ENCODE peak calls at places on chromosomes 2 and 18, in five cellular contexts. D is upper lobe of right lung, P is Peyer's patch, V is prostate gland, K is left ventricle myocardium inferior. R is an unnamed sample. For H3K27me3, the result is how much of the 10 kb centered on the place peaks cover.

GRCh38 chr2:154882725-154883124 is 184.2 kb downstream of the KCNJ3 start:
- DNase-seq in P (no peak), D (no peak), V (no peak), K (no peak), R (no peak)

GRCh38 chr2:49271060-49271665 is 116.8 kb upstream of the FSHR start:
- DNase-seq in D (no peak), K (no peak), V (no peak), P (no peak), R (no peak)

GRCh38 chr18:39434223-39434622 is 1868.6 kb upstream of the CELF4 start:
- DNase-seq in V (no peak), D (no peak), P (no peak), K (no peak), R (no peak)

GRCh38 chr2:10332402-10333246 is 29.9 kb downstream of the HPCAL1 start:
- DNase-seq in D (no peak), K (no peak), V (no peak), P (no peak), R (no peak)

GRCh38 chr2:3256655-3257054 is 121.0 kb downstream of the EIPR1 start:
- DNase-seq in K (no peak), V (no peak), P (no peak), D (no peak), R (no peak)

GRCh38 chr2:100196786-100197494 is 54.5 kb upstream of the AFF3 start:
- DNase-seq in P (no peak), V (peak), K (no peak), D (peak), R (no peak)

GRCh38 chr2:225756198-225756597 is 356.7 kb downstream of the NYAP2 start:
- DNase-seq in D (no peak), P (no peak), V (no peak), K (no peak), R (no peak)

GRCh38 chr2:66575625-66576371 is 140.9 kb downstream of the MEIS1 start:
- DNase-seq in P (peak), D (peak), K (peak), V (no peak), R (peak)

GRCh38 chr2:97998431-97998830 is 2.7 kb upstream of the TMEM131 start:
- DNase-seq in V (no peak), D (no peak), K (no peak), P (no peak), R (no peak)

DNA sequence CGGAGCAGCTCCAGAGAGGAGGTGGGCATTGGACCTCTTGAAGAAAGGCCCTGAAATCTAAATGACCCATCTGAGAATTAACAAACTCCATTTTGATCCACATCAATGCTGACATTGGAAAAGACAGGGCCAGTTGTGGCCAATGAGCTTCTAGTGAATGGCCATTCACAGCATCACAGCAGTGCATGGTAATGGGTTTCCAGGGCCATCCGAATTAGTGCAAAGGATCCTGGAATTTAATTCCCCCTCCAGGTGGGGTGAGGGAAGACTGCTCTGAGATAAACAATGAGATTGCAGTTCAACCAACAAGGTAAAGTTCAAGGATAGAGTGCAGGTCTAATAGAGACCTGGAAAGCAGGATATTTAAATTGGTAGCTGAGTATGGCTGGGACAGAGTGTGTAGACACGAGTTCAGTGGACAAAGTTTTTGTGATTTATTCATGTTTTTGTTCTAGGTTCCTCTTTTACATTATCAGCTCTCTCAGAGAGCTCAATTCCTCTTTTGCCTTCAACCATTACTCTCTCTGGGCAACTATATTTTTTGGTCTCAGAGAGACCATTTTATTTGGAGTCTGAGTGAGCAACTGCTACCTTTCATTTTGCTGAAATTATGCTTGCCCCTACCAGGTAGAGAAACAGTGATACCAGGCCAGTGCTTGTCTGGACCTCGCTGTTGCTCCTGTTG is 5.0 kb downstream of the TACR1 start:
- DNase-seq in D (no peak), P (no peak), K (no peak), V (no peak), R (no peak)
- H3K27me3 ChIP-seq in D (under half), P (under half), K (half or more), V (under half), R (under half)

DNA sequence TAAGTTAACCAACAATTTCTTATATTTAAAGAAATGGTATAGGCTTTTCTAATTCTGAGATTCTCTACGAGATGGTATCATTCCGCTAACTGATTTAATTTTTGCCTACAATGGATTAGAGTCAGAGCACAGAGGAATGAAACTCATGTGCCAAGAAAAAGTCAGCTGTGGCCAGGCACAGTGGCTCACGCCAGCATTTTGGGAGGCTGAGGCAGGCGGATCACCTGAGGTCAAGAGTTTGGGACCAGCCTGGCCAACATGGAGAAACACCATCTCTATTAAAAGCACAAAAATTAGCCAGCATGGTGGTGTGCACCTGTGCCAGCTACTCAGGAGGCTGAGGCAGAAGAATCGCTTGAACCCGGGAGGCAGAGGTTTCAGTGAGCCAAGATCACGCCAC is 17.0 kb upstream of the TTN start:
- DNase-seq in K (no peak), P (no peak), V (no peak), D (no peak), R (no peak)
- TF ChIP-seq CTCF in K (no peak), P (no peak), V (no peak), D (no peak), R (no peak)

DNA sequence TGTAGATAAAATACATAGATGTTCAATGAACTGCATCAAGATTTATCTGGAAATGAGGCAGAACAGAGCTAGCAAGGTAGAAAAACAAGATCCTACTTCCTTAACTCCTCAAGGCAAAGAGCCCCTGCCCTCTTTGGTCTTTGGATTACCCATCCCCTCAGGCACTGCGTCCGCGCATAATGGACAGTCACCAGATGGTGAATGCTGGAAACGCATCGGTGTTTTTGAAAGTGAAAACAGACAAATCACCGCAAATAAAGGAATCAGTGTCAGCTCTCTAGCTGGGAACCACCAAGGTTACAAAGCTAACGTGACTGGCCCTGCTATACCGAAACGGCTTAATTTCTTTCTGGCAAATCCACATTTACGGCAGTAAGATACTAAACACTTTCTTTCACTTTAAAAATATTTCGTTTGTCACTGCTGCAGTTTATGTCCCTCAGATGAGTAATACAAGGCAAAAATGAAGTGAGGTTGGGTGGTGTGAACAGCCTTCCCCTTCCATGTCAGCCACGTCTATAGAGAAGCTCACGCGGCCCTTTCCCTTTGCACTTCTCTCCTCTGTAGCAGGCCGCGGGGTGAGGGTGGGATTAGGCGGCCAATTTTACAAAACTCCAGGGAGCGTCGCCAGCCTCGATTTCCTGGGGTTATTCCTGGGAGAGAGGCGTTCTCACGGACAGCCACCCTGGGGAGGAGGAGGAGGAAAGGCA is 620 bp upstream of the GALR1 start:
- DNase-seq in V (no peak), D (no peak), P (no peak), K (no peak), R (no peak)
- H3K4me3 ChIP-seq in V (peak), D (peak), P (peak), K (peak), R (no peak)

DNA sequence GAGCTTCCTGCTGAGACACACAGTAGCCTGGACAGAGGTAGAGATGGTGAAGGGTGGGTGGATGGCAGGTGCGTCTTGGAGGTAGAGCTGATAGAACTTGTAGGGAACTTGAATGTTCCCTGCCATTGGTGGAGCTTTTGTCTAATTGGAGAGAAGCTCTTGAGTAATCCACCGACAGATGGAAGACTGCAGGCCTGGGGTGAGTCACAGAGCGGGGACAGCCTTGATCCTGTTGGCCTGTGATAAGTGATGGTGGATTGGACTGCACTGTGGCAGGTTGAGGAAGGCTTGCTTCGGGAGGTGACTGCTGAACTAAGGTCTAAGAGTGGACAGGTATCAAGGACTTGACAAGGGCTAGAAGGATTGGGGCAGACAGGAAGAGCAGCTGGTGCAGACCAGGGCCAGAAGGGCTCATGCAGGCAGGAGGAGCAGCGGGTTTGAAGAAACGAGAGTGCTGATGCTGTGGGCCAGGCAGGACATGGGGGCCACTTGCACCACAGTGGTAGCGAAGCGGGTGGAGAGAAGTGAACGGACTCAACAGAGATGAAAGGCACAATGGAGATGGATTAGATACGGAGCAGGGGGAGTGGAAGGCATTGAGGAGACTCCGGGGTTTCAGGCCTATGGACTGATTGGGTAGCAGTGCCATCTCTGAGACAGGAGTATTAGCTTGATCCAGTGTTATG is 16.3 kb downstream of the CABLES1 start:
- DNase-seq in K (no peak), D (no peak), P (no peak), V (no peak), R (no peak)
- H3K27me3 ChIP-seq in K (under half), D (under half), P (under half), V (under half), R (under half)

DNA sequence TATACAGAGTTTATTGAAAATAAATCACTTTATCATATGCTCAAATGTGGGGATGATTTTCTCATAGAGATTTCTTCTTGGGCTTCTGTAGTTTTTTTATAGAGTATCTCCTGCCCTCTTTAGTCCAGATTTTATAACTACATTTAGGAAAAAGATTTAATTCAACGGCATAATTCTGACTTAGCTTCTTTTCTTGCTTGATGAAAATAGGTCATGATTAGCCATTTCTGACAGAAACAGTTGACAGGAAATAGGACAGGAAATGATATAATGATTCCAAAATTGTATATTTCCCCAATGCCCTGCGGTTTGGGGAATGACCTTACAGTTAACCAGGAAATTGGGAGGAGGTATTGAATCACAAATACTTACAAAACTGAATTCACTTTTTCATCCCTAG is 1531.9 kb upstream of the ACVR2A start:
- DNase-seq in V (no peak), D (no peak), P (no peak), K (no peak), R (no peak)
- TF ChIP-seq CTCF in V (no peak), D (peak), P (peak), K (peak), R (no peak)

GRCh38 chr2:182868423-182868822 is 2.0 kb upstream of the FRZB start:
- DNase-seq in P (no peak), V (no peak), K (no peak), D (no peak), R (no peak)

GRCh38 chr2:182868049-182868422 is 1.6 kb upstream of the FRZB start:
- DNase-seq in K (no peak), P (no peak), D (no peak), V (no peak), R (no peak)

GRCh38 chr2:182866095-182866460 is 359 bp downstream of the FRZB start:
- DNase-seq in V (no peak), P (no peak), K (no peak), D (no peak), R (no peak)

GRCh38 chr2:182867411-182868048 is 1.1 kb upstream of the FRZB start:
- DNase-seq in P (no peak), K (no peak), V (no peak), D (no peak), R (no peak)

GRCh38 chr2:182866461-182867369 is at the start of gene FRZB:
- DNase-seq in D (peak), V (peak), K (peak), P (peak), R (no peak)
- H3K4me3 ChIP-seq in D (peak), V (peak), K (peak), P (peak), R (no peak)

R was measured in Caco-2.